ENCODE peak calls at places on chromosomes 6 and 20, in ten cellular contexts. One of them, this sample, is unnamed.

GRCh38 chr6:147204843-147205311 is 660 bp downstream of the STXBP5 start:
- DNase-seq in GDM1: no peak
- DNase-seq in activated CD4-positive, alpha-beta T cell treated with anti-CD3 and anti-CD28 coated beads, Interleukin-2, amount 50 U/mL, for 4 hours: no peak
- DNase-seq in NAMALWA: peak
- DNase-seq in K562: no peak
- DNase-seq in stimulated activated CD4-positive, alpha-beta T cell treated with anti-CD3 and anti-CD28 coated beads, Interleukin-2, amount 100 ng/mL, for 48 hours: no peak
- DNase-seq in EL: peak
- DNase-seq in tibial artery: no peak
- DNase-seq in A549: no peak
- DNase-seq in coronary artery: no peak
- DNase-seq in this sample: peak

GRCh38 chr6:111487656-111488055 is 4.6 kb upstream of the REV3L start:
- DNase-seq in GDM1: no peak
- DNase-seq in activated CD4-positive, alpha-beta T cell treated with anti-CD3 and anti-CD28 coated beads, Interleukin-2, amount 50 U/mL, for 4 hours: no peak
- DNase-seq in EL: peak
- DNase-seq in A549: no peak
- DNase-seq in NAMALWA: peak
- DNase-seq in stimulated activated CD4-positive, alpha-beta T cell treated with anti-CD3 and anti-CD28 coated beads, Interleukin-2, amount 100 ng/mL, for 48 hours: no peak
- DNase-seq in K562: no peak
- DNase-seq in coronary artery: no peak
- DNase-seq in tibial artery: no peak
- DNase-seq in this sample: no peak

GRCh38 chr6:77565370-77565769 is 87.5 kb upstream of the MEI4 start:
- DNase-seq in coronary artery: no peak
- DNase-seq in EL: no peak
- DNase-seq in GDM1: no peak
- DNase-seq in tibial artery: no peak
- DNase-seq in NAMALWA: no peak
- DNase-seq in activated CD4-positive, alpha-beta T cell treated with anti-CD3 and anti-CD28 coated beads, Interleukin-2, amount 50 U/mL, for 4 hours: no peak
- DNase-seq in A549: no peak
- DNase-seq in K562: no peak
- DNase-seq in stimulated activated CD4-positive, alpha-beta T cell treated with anti-CD3 and anti-CD28 coated beads, Interleukin-2, amount 100 ng/mL, for 48 hours: no peak
- DNase-seq in this sample: no peak

GRCh38 chr6:141551318-141551717 is 581.4 kb upstream of the GJE1 start:
- DNase-seq in K562: no peak
- DNase-seq in activated CD4-positive, alpha-beta T cell treated with anti-CD3 and anti-CD28 coated beads, Interleukin-2, amount 50 U/mL, for 4 hours: no peak
- DNase-seq in A549: no peak
- DNase-seq in NAMALWA: no peak
- DNase-seq in EL: no peak
- DNase-seq in GDM1: no peak
- DNase-seq in stimulated activated CD4-positive, alpha-beta T cell treated with anti-CD3 and anti-CD28 coated beads, Interleukin-2, amount 100 ng/mL, for 48 hours: no peak
- DNase-seq in coronary artery: no peak
- DNase-seq in tibial artery: no peak
- DNase-seq in this sample: no peak

GRCh38 chr6:130671119-130672104 is 155.8 kb upstream of the SMLR1 start:
- DNase-seq in NAMALWA: no peak
- DNase-seq in coronary artery: no peak
- DNase-seq in GDM1: no peak
- DNase-seq in stimulated activated CD4-positive, alpha-beta T cell treated with anti-CD3 and anti-CD28 coated beads, Interleukin-2, amount 100 ng/mL, for 48 hours: no peak
- DNase-seq in EL: peak
- DNase-seq in activated CD4-positive, alpha-beta T cell treated with anti-CD3 and anti-CD28 coated beads, Interleukin-2, amount 50 U/mL, for 4 hours: no peak
- DNase-seq in A549: no peak
- DNase-seq in K562: no peak
- DNase-seq in tibial artery: no peak
- DNase-seq in this sample: no peak

GRCh38 chr6:39934060-39934757 is at the start of gene MOCS1:
- DNase-seq in A549: peak
- DNase-seq in NAMALWA: no peak
- DNase-seq in activated CD4-positive, alpha-beta T cell treated with anti-CD3 and anti-CD28 coated beads, Interleukin-2, amount 50 U/mL, for 4 hours: no peak
- DNase-seq in EL: peak
- DNase-seq in GDM1: no peak
- DNase-seq in coronary artery: peak
- DNase-seq in tibial artery: peak
- DNase-seq in K562: peak
- DNase-seq in stimulated activated CD4-positive, alpha-beta T cell treated with anti-CD3 and anti-CD28 coated beads, Interleukin-2, amount 100 ng/mL, for 48 hours: peak
- DNase-seq in this sample: peak

GRCh38 chr20:49028684-49029083 is 17.4 kb upstream of the CSE1L start:
- DNase-seq in coronary artery: no peak
- DNase-seq in NAMALWA: peak
- DNase-seq in EL: peak
- DNase-seq in K562: peak
- DNase-seq in tibial artery: no peak
- DNase-seq in stimulated activated CD4-positive, alpha-beta T cell treated with anti-CD3 and anti-CD28 coated beads, Interleukin-2, amount 100 ng/mL, for 48 hours: no peak
- DNase-seq in activated CD4-positive, alpha-beta T cell treated with anti-CD3 and anti-CD28 coated beads, Interleukin-2, amount 50 U/mL, for 4 hours: no peak
- DNase-seq in GDM1: no peak
- DNase-seq in A549: peak
- DNase-seq in this sample: no peak

GRCh38 chr20:10578607-10579006 is 95.2 kb downstream of the JAG1 start:
- DNase-seq in EL: peak
- DNase-seq in A549: no peak
- DNase-seq in tibial artery: no peak
- DNase-seq in K562: no peak
- DNase-seq in activated CD4-positive, alpha-beta T cell treated with anti-CD3 and anti-CD28 coated beads, Interleukin-2, amount 50 U/mL, for 4 hours: no peak
- DNase-seq in coronary artery: no peak
- DNase-seq in GDM1: no peak
- DNase-seq in stimulated activated CD4-positive, alpha-beta T cell treated with anti-CD3 and anti-CD28 coated beads, Interleukin-2, amount 100 ng/mL, for 48 hours: no peak
- DNase-seq in NAMALWA: no peak
- DNase-seq in this sample: no peak

GRCh38 chr6:157962601-157963084 is 19.0 kb upstream of the SYNJ2 start:
- DNase-seq in K562: peak
- DNase-seq in tibial artery: no peak
- DNase-seq in A549: no peak
- DNase-seq in GDM1: no peak
- DNase-seq in coronary artery: no peak
- DNase-seq in NAMALWA: no peak
- DNase-seq in activated CD4-positive, alpha-beta T cell treated with anti-CD3 and anti-CD28 coated beads, Interleukin-2, amount 50 U/mL, for 4 hours: no peak
- DNase-seq in stimulated activated CD4-positive, alpha-beta T cell treated with anti-CD3 and anti-CD28 coated beads, Interleukin-2, amount 100 ng/mL, for 48 hours: no peak
- DNase-seq in EL: peak
- DNase-seq in this sample: no peak

GRCh38 chr6:4460595-4461475 is 315.4 kb upstream of the CDYL start:
- DNase-seq in tibial artery: peak
- DNase-seq in stimulated activated CD4-positive, alpha-beta T cell treated with anti-CD3 and anti-CD28 coated beads, Interleukin-2, amount 100 ng/mL, for 48 hours: no peak
- DNase-seq in activated CD4-positive, alpha-beta T cell treated with anti-CD3 and anti-CD28 coated beads, Interleukin-2, amount 50 U/mL, for 4 hours: no peak
- DNase-seq in GDM1: no peak
- DNase-seq in A549: no peak
- DNase-seq in coronary artery: peak
- DNase-seq in K562: no peak
- DNase-seq in NAMALWA: no peak
- DNase-seq in EL: peak
- DNase-seq in this sample: no peak

GRCh38 chr20:37042986-37043972 is 52.5 kb downstream of the RBL1 start:
- DNase-seq in tibial artery: no peak
- DNase-seq in activated CD4-positive, alpha-beta T cell treated with anti-CD3 and anti-CD28 coated beads, Interleukin-2, amount 50 U/mL, for 4 hours: peak
- DNase-seq in EL: no peak
- DNase-seq in K562: no peak
- DNase-seq in coronary artery: no peak
- DNase-seq in stimulated activated CD4-positive, alpha-beta T cell treated with anti-CD3 and anti-CD28 coated beads, Interleukin-2, amount 100 ng/mL, for 48 hours: no peak
- DNase-seq in GDM1: no peak
- DNase-seq in NAMALWA: peak
- DNase-seq in A549: no peak
- DNase-seq in this sample: no peak

GRCh38 chr6:4664117-4664626 is 112.0 kb upstream of the CDYL start:
- DNase-seq in A549: no peak
- DNase-seq in stimulated activated CD4-positive, alpha-beta T cell treated with anti-CD3 and anti-CD28 coated beads, Interleukin-2, amount 100 ng/mL, for 48 hours: no peak
- DNase-seq in tibial artery: peak
- DNase-seq in coronary artery: peak
- DNase-seq in activated CD4-positive, alpha-beta T cell treated with anti-CD3 and anti-CD28 coated beads, Interleukin-2, amount 50 U/mL, for 4 hours: no peak
- DNase-seq in K562: peak
- DNase-seq in NAMALWA: no peak
- DNase-seq in EL: peak
- DNase-seq in GDM1: no peak
- DNase-seq in this sample: no peak

GRCh38 chr6:46932526-46932925 is 10.8 kb upstream of the ADGRF5 start:
- DNase-seq in K562: no peak
- DNase-seq in activated CD4-positive, alpha-beta T cell treated with anti-CD3 and anti-CD28 coated beads, Interleukin-2, amount 50 U/mL, for 4 hours: no peak
- DNase-seq in EL: peak
- DNase-seq in stimulated activated CD4-positive, alpha-beta T cell treated with anti-CD3 and anti-CD28 coated beads, Interleukin-2, amount 100 ng/mL, for 48 hours: no peak
- DNase-seq in A549: no peak
- DNase-seq in tibial artery: no peak
- DNase-seq in GDM1: no peak
- DNase-seq in coronary artery: no peak
- DNase-seq in NAMALWA: no peak
- DNase-seq in this sample: no peak

GRCh38 chr6:35478259-35478658 is 10.1 kb downstream of the RPL10A start:
- DNase-seq in NAMALWA: no peak
- DNase-seq in GDM1: no peak
- DNase-seq in EL: no peak
- DNase-seq in tibial artery: no peak
- DNase-seq in A549: no peak
- DNase-seq in K562: no peak
- DNase-seq in activated CD4-positive, alpha-beta T cell treated with anti-CD3 and anti-CD28 coated beads, Interleukin-2, amount 50 U/mL, for 4 hours: no peak
- DNase-seq in stimulated activated CD4-positive, alpha-beta T cell treated with anti-CD3 and anti-CD28 coated beads, Interleukin-2, amount 100 ng/mL, for 48 hours: no peak
- DNase-seq in coronary artery: no peak
- DNase-seq in this sample: no peak

GRCh38 chr6:35049346-35049745 is 91.8 kb downstream of the TCP11 start:
- DNase-seq in stimulated activated CD4-positive, alpha-beta T cell treated with anti-CD3 and anti-CD28 coated beads, Interleukin-2, amount 100 ng/mL, for 48 hours: no peak
- DNase-seq in K562: no peak
- DNase-seq in EL: no peak
- DNase-seq in activated CD4-positive, alpha-beta T cell treated with anti-CD3 and anti-CD28 coated beads, Interleukin-2, amount 50 U/mL, for 4 hours: no peak
- DNase-seq in tibial artery: peak
- DNase-seq in GDM1: no peak
- DNase-seq in NAMALWA: no peak
- DNase-seq in A549: no peak
- DNase-seq in coronary artery: no peak
- DNase-seq in this sample: no peak

GRCh38 chr6:85473748-85474147 is 23.9 kb downstream of the NT5E start:
- DNase-seq in K562: no peak
- DNase-seq in A549: no peak
- DNase-seq in tibial artery: no peak
- DNase-seq in activated CD4-positive, alpha-beta T cell treated with anti-CD3 and anti-CD28 coated beads, Interleukin-2, amount 50 U/mL, for 4 hours: no peak
- DNase-seq in stimulated activated CD4-positive, alpha-beta T cell treated with anti-CD3 and anti-CD28 coated beads, Interleukin-2, amount 100 ng/mL, for 48 hours: no peak
- DNase-seq in NAMALWA: no peak
- DNase-seq in EL: peak
- DNase-seq in coronary artery: no peak
- DNase-seq in GDM1: no peak
- DNase-seq in this sample: no peak